ENCODE peak calls at places on chromosome 5, in five cellular contexts. R is MM.1S, J is GM23338, B is SK-N-SH, M is HCT116. O is an unnamed sample.

GRCh38 chr5:155727512-155728145 is 599.3 kb upstream of the SGCD start:
- DNase-seq in R (no peak), J (peak), B (no peak), M (no peak), O (no peak)

GRCh38 chr5:14077501-14077900 is 65.6 kb upstream of the TRIO start:
- DNase-seq in R (no peak), J (peak), B (no peak), M (no peak), O (no peak)

GRCh38 chr5:153372433-153373167 is 117.9 kb upstream of the GRIA1 start:
- DNase-seq in R (no peak), J (no peak), B (no peak), M (no peak), O (no peak)

GRCh38 chr5:144122641-144123040 is 47.8 kb downstream of the YIPF5 start:
- DNase-seq in R (no peak), J (no peak), B (no peak), M (no peak), O (no peak)

GRCh38 chr5:170523830-170524229 is 20.0 kb downstream of the KCNIP1 start:
- DNase-seq in R (no peak), J (no peak), B (no peak), M (no peak), O (no peak)

GRCh38 chr5:2608391-2608790 is 143.1 kb downstream of the IRX2 start:
- DNase-seq in R (no peak), J (no peak), B (no peak), M (no peak), O (no peak)

GRCh38 chr5:17080361-17080760 is 137.1 kb upstream of the BASP1 start:
- DNase-seq in R (no peak), J (no peak), B (no peak), M (no peak), O (no peak)

GRCh38 chr5:93087326-93087725 is 493.7 kb downstream of the NR2F1-AS1 start:
- DNase-seq in R (no peak), J (no peak), B (no peak), M (no peak), O (no peak)

GRCh38 chr5:36696059-36696673 is 89.8 kb downstream of the SLC1A3 start:
- DNase-seq in R (peak), J (peak), B (peak), M (peak), O (peak)

GRCh38 chr5:4987431-4987830 is 152.7 kb upstream of the ADAMTS16 start:
- DNase-seq in R (no peak), J (no peak), B (no peak), M (no peak), O (no peak)

GRCh38 chr5:76084496-76085285 is 1.5 kb downstream of the SV2C start:
- DNase-seq in R (peak), J (peak), B (peak), M (no peak), O (no peak)

GRCh38 chr5:15647251-15647650 is 147.3 kb downstream of the FBXL7 start:
- DNase-seq in R (no peak), J (no peak), B (no peak), M (no peak), O (no peak)

GRCh38 chr5:15643731-15644130 is 143.8 kb downstream of the FBXL7 start:
- DNase-seq in R (no peak), J (no peak), B (no peak), M (no peak), O (no peak)

GRCh38 chr5:15645776-15646175 is 145.8 kb downstream of the FBXL7 start:
- DNase-seq in R (no peak), J (peak), B (no peak), M (no peak), O (no peak)

GRCh38 chr5:15646351-15646750 is 146.4 kb downstream of the FBXL7 start:
- DNase-seq in R (no peak), J (no peak), B (no peak), M (no peak), O (no peak)

DNA sequence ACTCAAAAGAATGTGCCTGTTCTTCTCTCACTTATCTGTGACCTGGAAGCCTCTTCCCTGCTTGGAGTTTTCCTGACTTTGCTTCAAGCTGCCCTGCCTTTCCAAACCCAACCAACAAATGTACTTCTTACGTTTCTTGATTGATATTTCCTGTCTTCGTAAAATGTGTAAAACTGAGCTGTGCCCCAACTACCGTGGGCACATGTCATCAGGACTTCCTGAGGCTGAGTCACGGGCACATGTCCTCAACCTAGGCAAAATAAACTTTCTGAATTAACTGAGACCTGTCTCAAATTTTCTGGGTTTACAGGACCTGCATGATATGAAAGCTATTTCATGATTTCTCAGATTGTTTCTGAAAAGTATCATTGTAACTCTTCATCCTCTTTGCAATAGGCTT is 145.4 kb downstream of the FBXL7 start:
- DNase-seq in R (no peak), J (peak), B (no peak), M (no peak), O (no peak)
- H3K4me2 ChIP-seq in R (no peak), J (peak), B (no peak), M (no peak), O (no peak)

GRCh38 chr5:124742983-124743533 is 3.4 kb downstream of the ZNF608 start:
- DNase-seq in R (no peak), J (no peak), B (no peak), M (peak), O (peak)
- H3K4me3 ChIP-seq in R (no peak), J (peak), B (peak), M (peak), O (peak)

DNA sequence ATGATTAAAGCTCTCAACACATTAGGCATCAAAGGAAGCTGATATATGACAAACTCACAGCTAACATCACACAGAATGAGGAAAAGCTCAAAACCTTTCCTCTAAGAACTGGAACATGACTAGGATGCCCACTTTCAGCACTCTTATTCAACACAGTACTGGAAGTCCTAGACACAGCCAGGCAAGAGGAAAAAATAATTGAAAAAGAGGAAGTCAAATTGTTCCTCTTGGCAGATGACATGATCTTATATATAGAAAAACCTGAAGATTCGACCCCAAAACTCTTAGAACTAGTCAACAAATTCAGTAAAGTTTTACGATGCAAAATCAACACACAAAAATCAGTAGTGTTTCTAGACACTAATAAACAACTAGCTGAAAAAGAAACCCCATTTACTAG is 144.3 kb upstream of the NREP start:
- DNase-seq in R (no peak), J (no peak), B (no peak), M (no peak), O (no peak)
- TF ChIP-seq EZH2phosphoT487 in R (no peak), J (no peak), B (no peak), M (no peak), O (no peak)

DNA sequence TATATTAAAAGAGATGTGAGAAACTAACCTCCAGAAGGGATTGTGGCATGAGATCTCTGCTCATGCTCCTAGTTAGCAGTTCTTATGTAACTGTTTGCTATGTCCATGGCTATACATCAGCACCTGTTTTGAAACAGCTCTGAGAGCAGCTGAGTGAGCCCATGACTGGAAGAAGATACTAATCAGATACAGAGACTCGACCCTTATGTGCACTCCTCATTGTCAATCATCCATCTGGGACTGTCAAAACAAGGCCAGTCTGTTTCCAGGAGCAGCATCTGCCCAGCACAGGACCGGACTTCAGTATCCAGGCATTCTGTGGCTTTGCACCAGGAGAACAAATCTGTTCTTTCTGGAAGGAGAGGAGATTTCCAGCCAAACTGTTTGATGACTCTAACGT is 77.7 kb downstream of the EFNA5 start:
- DNase-seq in R (no peak), J (no peak), B (peak), M (no peak), O (no peak)
- H3K4me2 ChIP-seq in R (no peak), J (no peak), B (no peak), M (no peak), O (no peak)

GRCh38 chr5:178626484-178627258 is at the start of gene CLK4:
- DNase-seq in R (peak), J (peak), B (peak), M (peak), O (peak)

GRCh38 chr5:178625679-178626483 is 969 bp downstream of the CLK4 start:
- DNase-seq in R (peak), J (peak), B (peak), M (no peak), O (peak)

GRCh38 chr5:178627259-178627598 is 379 bp upstream of the CLK4 start:
- DNase-seq in R (no peak), J (peak), B (no peak), M (no peak), O (no peak)

GRCh38 chr5:178622679-178623247 is 4.1 kb downstream of the CLK4 start:
- DNase-seq in R (no peak), J (no peak), B (no peak), M (no peak), O (no peak)

GRCh38 chr5:178624626-178625546 is 2.0 kb downstream of the CLK4 start:
- DNase-seq in R (no peak), J (peak), B (no peak), M (no peak), O (no peak)
- H3K4me3 ChIP-seq in R (peak), J (peak), B (peak), M (peak), O (peak)

DNA sequence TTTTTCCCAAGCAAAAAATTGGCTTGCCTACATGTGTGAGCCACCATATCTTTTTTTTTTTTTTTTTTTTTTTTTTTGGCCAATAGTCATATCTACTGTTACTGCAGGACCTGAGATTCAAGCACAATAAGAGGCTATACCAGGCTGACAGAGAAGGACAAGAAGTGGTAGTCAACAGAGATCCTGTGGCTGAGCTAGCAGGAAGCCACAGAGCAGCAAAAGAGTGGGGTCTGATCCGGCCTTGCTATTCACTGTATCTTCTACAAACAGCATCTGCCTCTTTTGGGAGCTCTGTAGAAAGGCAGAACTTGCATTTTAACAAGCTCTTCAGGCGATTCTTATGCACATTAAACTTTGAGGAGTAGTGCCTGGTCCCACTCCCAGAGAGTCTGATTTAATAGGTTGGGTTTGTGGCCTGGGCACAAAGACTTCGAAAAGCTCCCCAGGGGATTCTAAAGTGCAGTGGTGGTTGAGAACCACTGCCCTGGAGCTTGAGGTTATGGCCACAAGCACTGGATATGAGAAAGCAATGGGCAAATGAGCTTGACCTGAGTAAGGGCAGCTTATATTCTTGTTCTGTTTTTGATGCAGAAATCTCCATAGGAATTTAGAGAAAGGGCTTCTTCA is 162.8 kb downstream of the PIK3R1 start:
- DNase-seq in R (no peak), J (peak), B (no peak), M (no peak), O (no peak)
- TF ChIP-seq EZH2phosphoT487 in R (no peak), J (no peak), B (no peak), M (no peak), O (no peak)

DNA sequence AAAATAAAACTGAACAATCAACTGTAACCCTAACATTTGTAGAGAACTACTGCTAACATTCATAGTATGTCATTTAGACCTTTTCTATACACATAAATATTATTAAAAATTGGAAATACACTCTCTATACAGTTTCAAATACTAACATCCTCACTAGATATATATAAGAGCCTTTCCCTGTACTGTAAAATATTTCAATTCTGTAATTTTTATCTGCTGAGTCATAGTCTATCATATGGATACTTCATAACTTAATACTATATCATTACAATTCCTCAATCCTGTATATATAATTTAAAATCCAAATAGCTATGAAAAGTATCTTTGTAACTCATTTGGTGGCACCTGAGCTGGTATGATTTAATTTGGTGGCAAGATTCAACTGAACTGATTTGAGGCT is 55.8 kb downstream of the FBXO4 start:
- DNase-seq in R (no peak), J (no peak), B (no peak), M (no peak), O (no peak)
- H3K4me2 ChIP-seq in R (no peak), J (no peak), B (no peak), M (no peak), O (no peak)

O was measured in OCI-LY7.